ENCODE peak calls at places on chromosomes 3 and 15, in five cellular contexts. P is sigmoid colon, L is K562, W is pancreas, B is kidney. M is an unnamed sample. For H3K4me1, the result is how much of the 10 kb centered on the place peaks cover.

GRCh38 chr15:45497261-45497660 is 25.3 kb downstream of the SLC30A4 start:
- DNase-seq in W (no peak), L (no peak), P (no peak), B (no peak), M (no peak)

GRCh38 chr15:51380999-51381806 is 39.7 kb downstream of the GLDN start:
- DNase-seq in W (peak), L (peak), B (no peak), P (peak), M (peak)

GRCh38 chr3:17336291-17336690 is 406.1 kb downstream of the TBC1D5 start:
- DNase-seq in W (no peak), P (no peak), L (no peak), B (no peak), M (no peak)

GRCh38 chr3:151688571-151688970 is 45.2 kb upstream of the AADACL2 start:
- DNase-seq in P (no peak), B (no peak), W (no peak), L (no peak), M (no peak)

GRCh38 chr15:67198157-67198754 is 56.2 kb downstream of the AAGAB start:
- DNase-seq in W (no peak), L (no peak), B (no peak), P (no peak), M (no peak)

GRCh38 chr3:197521277-197522182 is 34.2 kb downstream of the BDH1 start:
- DNase-seq in W (no peak), L (no peak), B (peak), P (no peak), M (no peak)

GRCh38 chr15:57566840-57567239 is 24.9 kb upstream of the MYZAP start:
- DNase-seq in L (no peak), W (no peak), B (peak), P (peak), M (peak)

GRCh38 chr3:4741404-4742307 is 237.6 kb upstream of the BHLHE40 start:
- DNase-seq in L (peak), W (peak), P (peak), B (no peak), M (peak)

GRCh38 chr3:13192471-13193213 is 119.4 kb upstream of the IQSEC1 start:
- DNase-seq in W (no peak), B (peak), L (peak), P (peak), M (no peak)
- TF ChIP-seq CTCF in W (no peak), B (no peak), L (peak), P (no peak), M (no peak)

GRCh38 chr3:127792664-127793292 is 29.5 kb downstream of the MGLL start:
- DNase-seq in P (peak), B (peak), L (no peak), W (no peak), M (no peak)

GRCh38 chr3:127790009-127790533 is 32.2 kb downstream of the MGLL start:
- DNase-seq in W (no peak), P (peak), B (no peak), L (no peak), M (no peak)

GRCh38 chr3:127790580-127791183 is 31.6 kb downstream of the MGLL start:
- DNase-seq in B (peak), P (peak), W (no peak), L (no peak), M (no peak)

GRCh38 chr3:127789051-127789450 is 33.3 kb downstream of the MGLL start:
- DNase-seq in W (no peak), P (peak), B (peak), L (no peak), M (no peak)

DNA sequence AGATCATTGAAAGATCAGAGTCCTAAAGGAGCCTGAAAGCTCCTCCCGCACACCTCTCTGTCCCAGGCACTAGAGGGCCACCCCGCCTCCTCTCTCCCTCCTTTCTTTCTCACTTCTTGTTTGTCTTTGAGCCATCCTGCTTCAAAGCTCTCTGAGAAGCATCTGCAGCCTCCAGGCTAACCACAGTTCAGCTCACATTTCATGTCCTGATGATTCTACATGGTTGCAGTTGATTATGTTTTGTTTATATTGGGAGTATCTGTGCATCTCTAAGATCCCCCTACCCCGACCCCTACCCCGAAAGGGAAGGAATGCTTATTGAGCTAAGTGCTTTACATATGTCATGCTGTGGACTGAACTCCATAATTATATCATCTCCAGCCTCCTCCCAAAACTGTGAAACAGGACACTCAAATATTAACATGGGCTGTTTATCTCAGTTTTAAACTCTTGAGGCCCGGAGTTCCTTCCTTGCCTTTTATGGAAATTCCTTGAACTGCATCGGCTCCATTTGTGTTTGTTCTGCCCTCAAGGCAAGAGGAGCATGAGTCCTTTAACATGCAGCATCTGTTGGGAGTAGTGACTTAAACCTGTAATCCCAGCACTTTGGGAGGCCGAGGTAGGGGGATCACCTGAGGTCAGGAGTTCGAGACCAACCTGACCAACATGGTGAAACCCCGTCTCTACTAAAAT is 30.9 kb downstream of the MGLL start:
- DNase-seq in P (peak), L (peak), W (no peak), B (no peak), M (peak)
- H3K4me1 ChIP-seq in P (under half), L (under half), W (under half), B (under half), M (under half)

DNA sequence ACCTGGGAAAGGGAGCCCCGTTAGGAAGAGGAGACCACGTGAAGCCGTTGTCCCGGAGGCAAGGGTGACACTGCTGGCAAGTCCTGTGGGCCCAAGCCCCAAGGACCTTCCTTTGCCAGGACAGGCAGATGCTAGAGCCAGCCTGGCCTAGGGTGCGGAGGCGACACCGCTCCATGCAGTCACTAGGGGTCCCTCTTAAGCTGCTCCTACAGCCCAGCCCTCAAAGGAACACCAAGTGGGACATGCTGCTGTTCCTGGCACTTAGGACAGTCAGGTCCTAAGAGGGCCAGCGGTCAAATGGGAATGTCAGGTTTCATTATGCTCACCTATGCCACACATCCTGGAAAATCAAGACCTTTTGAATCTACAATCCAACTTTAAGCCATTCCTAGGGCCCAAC is 59.7 kb downstream of the RPN1 start:
- DNase-seq in B (no peak), P (no peak), W (no peak), L (peak), M (no peak)
- TF ChIP-seq CTCF in B (peak), P (no peak), W (no peak), L (peak), M (no peak)

GRCh38 chr3:53170325-53171108 is 9.5 kb downstream of the PRKCD start:
- DNase-seq in B (no peak), L (no peak), W (no peak), P (no peak), M (no peak)

GRCh38 chr3:53169832-53170324 is 8.9 kb downstream of the PRKCD start:
- DNase-seq in P (no peak), L (no peak), B (no peak), W (no peak), M (no peak)

GRCh38 chr3:53173107-53173506 is 12.1 kb downstream of the PRKCD start:
- DNase-seq in W (no peak), P (no peak), L (no peak), B (no peak), M (no peak)

GRCh38 chr3:53171109-53171453 is 10.1 kb downstream of the PRKCD start:
- DNase-seq in W (no peak), B (no peak), P (no peak), L (no peak), M (no peak)

DNA sequence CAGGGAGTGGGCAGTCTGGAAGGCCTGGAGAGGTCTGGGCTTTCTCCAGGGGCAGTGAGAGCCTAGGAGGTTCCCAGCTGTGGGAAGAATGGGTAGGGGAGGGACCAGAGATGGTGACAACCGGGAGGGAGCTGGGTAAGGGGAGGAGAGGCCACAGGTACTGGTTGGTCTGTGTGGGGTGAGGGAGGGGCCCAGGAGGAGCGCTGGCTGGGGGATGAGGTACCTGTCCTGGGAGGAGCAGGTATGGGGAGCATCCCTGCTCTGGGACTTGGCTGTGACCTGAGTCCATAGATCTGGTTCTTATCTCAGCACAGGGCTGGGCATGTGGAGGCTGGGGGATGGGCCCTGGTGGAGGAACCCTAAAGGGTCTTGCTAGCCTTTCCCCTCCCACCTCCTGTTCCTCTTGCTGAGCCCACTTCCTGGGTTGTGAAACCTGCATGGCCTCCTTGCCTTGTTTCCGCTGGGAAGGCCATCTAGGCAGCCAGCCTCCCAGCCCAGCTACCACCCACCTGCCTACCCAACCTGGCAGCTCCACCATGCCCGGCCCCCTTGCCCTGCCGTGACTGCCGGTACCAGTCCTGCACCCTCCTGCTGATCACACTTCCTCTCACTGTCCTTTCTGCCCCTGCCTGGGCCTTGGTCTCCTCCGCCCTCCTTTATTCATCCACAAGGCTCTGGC is 11.0 kb downstream of the PRKCD start:
- DNase-seq in P (no peak), W (no peak), L (no peak), B (no peak), M (no peak)
- H3K4me1 ChIP-seq in P (under half), W (under half), L (under half), B (under half), M (under half)

GRCh38 chr3:69014022-69014580 is 617 bp upstream of the EOGT start:
- DNase-seq in W (no peak), P (no peak), L (no peak), B (no peak), M (no peak)

GRCh38 chr3:69013256-69014021 is at the start of gene EOGT:
- DNase-seq in L (peak), W (peak), P (peak), B (peak), M (peak)

GRCh38 chr3:69012111-69012835 is 1.2 kb downstream of the EOGT start:
- DNase-seq in L (no peak), B (peak), W (peak), P (peak), M (peak)

GRCh38 chr3:69011331-69011730 is 2.2 kb downstream of the EOGT start:
- DNase-seq in P (no peak), L (no peak), B (no peak), W (no peak), M (no peak)

GRCh38 chr3:69012836-69013255 is 638 bp downstream of the EOGT start:
- DNase-seq in P (peak), L (peak), B (peak), W (peak), M (peak)
- TF ChIP-seq CTCF in P (no peak), L (no peak), B (no peak), W (no peak), M (no peak)

GRCh38 chr3:63964287-63965073 is 52.3 kb upstream of the SCAANT1 start:
- DNase-seq in W (no peak), B (no peak), P (no peak), L (no peak), M (peak)
- H3K4me1 ChIP-seq in W (half or more), B (under half), P (under half), L (under half), M (under half)

DNA sequence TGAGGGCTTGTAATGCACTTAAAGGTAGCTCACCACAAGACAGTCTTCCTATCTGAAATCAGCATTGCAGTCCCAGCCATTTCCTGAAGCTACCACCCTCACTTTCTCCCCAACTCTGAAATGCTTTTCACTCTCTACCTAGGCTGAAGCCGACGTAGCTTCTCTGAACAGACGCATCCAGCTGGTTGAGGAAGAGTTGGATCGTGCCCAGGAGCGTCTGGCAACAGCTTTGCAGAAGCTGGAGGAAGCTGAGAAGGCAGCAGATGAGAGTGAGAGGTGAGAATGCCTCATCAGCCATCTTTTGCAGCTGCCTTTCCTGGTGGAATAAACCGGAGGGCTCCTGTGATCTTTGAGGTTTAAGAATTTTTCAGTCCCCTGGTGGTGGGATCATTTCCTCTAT is 14.3 kb downstream of the TPM1 start:
- DNase-seq in B (no peak), P (peak), W (no peak), L (no peak), M (peak)
- TF ChIP-seq CTCF in B (no peak), P (no peak), W (no peak), L (no peak), M (no peak)

DNA sequence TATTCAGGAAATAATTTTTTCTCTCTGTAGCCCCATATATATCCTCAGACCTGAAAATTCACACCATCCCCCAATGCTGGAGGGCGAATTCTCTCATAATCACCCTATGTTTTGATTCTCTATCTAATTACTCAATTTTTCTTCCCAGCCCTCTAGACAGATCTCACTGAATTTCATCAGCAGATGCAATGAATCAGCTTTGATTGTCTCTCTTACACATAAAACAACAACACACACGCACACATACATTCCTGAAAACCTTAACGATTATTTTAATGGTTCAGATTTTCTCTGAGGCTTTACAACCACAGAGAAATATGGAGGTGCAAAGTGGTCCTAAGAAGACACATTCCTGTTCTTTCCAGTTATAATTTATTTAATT is 11.1 kb downstream of the RBMS3 start:
- DNase-seq in P (no peak), W (no peak), B (no peak), L (no peak), M (no peak)
- H3K4me1 ChIP-seq in P (under half), W (under half), B (under half), L (under half), M (under half)

GRCh38 chr15:69602921-69603320 is 150.3 kb downstream of the RPLP1 start:
- DNase-seq in W (no peak), L (no peak), P (no peak), B (no peak), M (no peak)

GRCh38 chr15:69607101-69607500 is 154.5 kb downstream of the RPLP1 start:
- DNase-seq in W (no peak), B (no peak), L (no peak), P (no peak), M (no peak)

GRCh38 chr15:69602095-69602494 is 149.5 kb downstream of the RPLP1 start:
- DNase-seq in W (no peak), L (no peak), B (no peak), P (no peak), M (no peak)

GRCh38 chr15:69603369-69604049 is 150.9 kb downstream of the RPLP1 start:
- DNase-seq in L (no peak), W (no peak), B (no peak), P (no peak), M (no peak)

DNA sequence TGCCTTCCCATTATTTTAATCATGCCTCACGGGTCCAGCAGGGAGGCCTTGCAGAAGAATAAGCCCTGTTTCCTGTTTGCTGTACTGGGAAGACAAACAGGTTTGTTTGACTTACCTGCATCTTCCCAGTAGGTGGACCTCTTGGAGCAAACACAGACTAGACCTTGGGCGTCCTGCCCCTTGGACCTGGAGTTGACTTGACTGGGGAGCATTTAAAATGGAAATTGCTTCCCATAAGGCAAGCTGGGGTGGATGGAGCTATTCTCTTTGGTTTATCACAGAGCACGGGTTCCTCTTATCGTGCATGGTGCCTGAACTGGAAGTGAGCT is 151.4 kb downstream of the RPLP1 start:
- DNase-seq in P (no peak), L (peak), B (no peak), W (peak), M (peak)
- TF ChIP-seq CTCF in P (no peak), L (peak), B (no peak), W (no peak), M (peak)

GRCh38 chr3:182739619-182740018 is 53.7 kb upstream of the ATP11B start:
- DNase-seq in B (no peak), P (no peak), L (peak), W (no peak), M (no peak)
- H3K4me1 ChIP-seq in B (under half), P (under half), L (under half), W (under half), M (under half)

M was measured in prostate gland.